ENCODE peak calls at places on chromosomes 1 and 21, in seven cellular contexts. L is transverse colon, F is fibroblast of mammary gland, I is suprapubic skin, U is brain microvascular endothelial cell, T is sigmoid colon, D is AG10803. Z is an unnamed sample.

GRCh38 chr21:46503922-46504539 is 45.3 kb downstream of the DIP2A start:
- DNase-seq in F (no peak), I (no peak), D (no peak), T (no peak), U (no peak), L (no peak), Z (no peak)

GRCh38 chr1:168867941-168868634 is 139.1 kb upstream of the DPT start:
- DNase-seq in I (no peak), L (no peak), D (no peak), T (no peak), U (no peak), F (no peak), Z (no peak)

GRCh38 chr1:151972533-151973270 is 21.0 kb downstream of the S100A10 start:
- DNase-seq in U (peak; percentile 79), L (peak; percentile 67), T (peak; percentile 70), F (peak; percentile 90), I (no peak), D (peak; percentile 85), Z (peak; percentile 96)

GRCh38 chr21:15022608-15023261 is 42.1 kb downstream of the NRIP1 start:
- DNase-seq in I (no peak), U (no peak), L (no peak), D (peak; percentile 33), F (no peak), T (no peak), Z (peak; percentile 32)

GRCh38 chr1:31944205-31945089 is 6.3 kb upstream of the PTP4A2 start:
- DNase-seq in F (peak; percentile 93), T (peak; percentile 95), D (peak; percentile 90), L (peak; percentile 96), U (peak; percentile 85), I (peak; percentile 94), Z (peak; percentile 98)

GRCh38 chr1:3702528-3702927 is 49.7 kb upstream of the CCDC27 start:
- DNase-seq in U (no peak), F (no peak), L (no peak), T (no peak), D (no peak), I (no peak), Z (no peak)

GRCh38 chr1:15680131-15680530 is 4.0 kb upstream of the PLEKHM2 start:
- DNase-seq in F (peak; percentile 89), L (no peak), U (peak; percentile 65), T (no peak), I (no peak), D (peak; percentile 82), Z (peak; percentile 64)

GRCh38 chr21:44866780-44867179 is 6.7 kb downstream of the PTTG1IP start:
- DNase-seq in I (no peak), U (peak; percentile 45), D (no peak), F (peak; percentile 76), L (no peak), T (no peak), Z (peak; percentile 49)

DNA sequence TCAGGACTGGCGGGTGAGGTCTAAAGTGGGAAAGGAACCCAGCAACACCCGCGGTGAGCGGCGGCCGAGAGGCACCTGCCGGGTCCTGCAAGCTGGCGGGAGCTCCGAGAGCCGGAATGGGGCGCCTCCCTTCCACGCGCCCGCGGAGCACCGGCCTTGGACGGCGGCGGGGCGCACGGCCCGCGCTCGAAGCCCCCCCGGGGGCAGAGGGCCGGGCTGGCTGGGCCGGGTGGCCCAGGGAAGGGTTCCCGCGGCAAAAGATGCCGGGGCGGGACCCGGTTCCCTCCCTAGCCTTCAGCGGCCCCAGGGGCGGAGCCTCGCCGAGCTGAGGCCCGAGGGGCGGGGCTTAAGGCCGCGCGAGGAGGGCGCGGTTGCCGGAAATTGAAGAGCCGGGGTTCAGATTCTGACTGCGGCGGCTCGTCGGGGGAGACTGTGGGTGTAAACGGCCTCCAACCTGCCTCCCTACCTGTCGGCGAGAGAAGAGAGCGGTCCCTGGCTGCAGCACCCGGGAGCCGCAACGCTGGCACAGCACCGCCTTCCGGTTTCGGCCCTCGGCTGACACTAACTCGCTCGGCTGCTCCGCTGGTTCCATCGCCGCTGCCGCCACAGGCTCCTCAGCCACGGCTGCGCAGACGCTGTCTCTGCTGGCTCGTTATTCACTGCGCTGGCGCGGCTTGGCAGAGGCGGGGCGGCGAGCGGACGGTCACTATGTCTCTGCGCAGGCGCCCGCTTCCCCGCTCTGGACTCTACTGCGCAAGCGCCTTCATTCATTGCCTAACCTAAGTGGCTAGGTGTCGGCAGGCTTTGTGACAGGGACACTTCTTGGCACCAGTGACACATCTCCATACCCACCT is at the start of gene RABIF:
- DNase-seq in U (peak; percentile 94), D (peak; percentile 93), T (peak; percentile 98), I (peak; percentile 97), L (peak; percentile 98), F (peak; percentile 85), Z (peak; percentile 93)
- TF ChIP-seq CTCF in U (peak; percentile 41), D (peak; percentile 29), T (no peak), I (no peak), L (no peak), F (no peak), Z (no peak)

DNA sequence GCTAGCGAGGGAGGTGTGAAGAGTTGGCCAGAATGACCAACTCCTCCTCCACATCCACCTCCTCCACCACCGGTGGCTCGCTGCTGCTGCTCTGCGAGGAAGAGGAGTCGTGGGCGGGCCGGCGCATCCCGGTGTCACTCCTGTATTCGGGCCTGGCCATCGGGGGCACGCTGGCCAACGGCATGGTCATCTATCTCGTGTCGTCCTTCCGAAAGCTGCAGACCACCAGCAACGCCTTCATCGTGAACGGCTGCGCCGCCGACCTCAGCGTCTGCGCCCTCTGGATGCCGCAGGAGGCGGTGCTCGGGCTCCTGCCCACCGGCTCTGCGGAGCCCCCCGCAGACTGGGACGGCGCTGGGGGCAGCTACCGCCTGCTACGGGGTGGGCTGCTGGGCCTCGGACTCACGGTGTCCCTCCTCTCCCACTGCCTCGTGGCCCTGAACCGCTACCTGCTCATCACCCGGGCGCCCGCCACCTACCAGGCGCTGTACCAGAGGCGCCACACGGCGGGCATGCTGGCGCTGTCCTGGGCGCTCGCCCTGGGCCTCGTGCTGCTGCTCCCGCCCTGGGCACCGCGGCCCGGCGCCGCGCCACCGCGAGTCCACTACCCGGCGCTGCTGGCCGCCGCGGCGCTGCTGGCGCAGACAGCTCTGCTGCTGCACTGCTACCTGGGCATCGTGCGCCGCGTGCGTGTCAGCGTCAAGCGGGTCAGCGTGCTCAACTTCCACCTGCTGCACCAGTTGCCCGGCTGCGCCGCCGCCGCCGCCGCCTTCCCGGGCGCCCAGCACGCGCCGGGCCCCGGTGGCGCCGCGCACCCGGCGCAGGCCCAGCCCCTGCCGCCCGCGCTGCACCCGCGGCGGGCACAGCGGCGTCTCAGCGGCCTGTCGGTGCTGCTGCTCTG is 1.2 kb downstream of the GPR88 start:
- DNase-seq in T (peak; percentile 69), U (no peak), I (peak; percentile 75), L (no peak), D (no peak), F (no peak), Z (no peak)
- TF ChIP-seq CTCF in T (no peak), U (peak; percentile 44), I (no peak), L (no peak), D (no peak), F (no peak), Z (peak; percentile 12)

DNA sequence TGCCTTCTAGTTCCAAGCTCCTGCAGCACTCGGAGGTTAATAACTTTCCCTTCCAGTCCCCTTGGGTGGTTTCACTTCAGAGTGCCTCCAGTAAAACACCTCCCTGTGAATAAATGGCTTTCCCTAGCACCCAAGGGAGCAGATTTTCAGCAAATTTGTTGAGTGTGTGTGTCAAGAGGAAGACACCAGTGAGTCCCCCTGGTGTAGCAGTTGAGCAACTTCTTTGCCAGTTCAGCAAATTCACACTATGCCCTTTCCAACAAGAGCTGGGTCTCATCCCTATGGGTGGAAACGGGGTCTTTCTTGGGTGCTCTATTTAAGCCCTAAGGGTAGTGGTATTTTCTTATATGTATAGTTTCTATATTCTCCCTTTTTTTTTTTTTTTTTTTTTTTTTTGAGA is 806 bp upstream of the AADACL4 start:
- DNase-seq in L (no peak), F (no peak), D (no peak), U (no peak), I (no peak), T (no peak), Z (no peak)
- TF ChIP-seq CTCF in L (no peak), F (no peak), D (no peak), U (no peak), I (no peak), T (no peak), Z (no peak)

GRCh38 chr1:5120559-5120958 is 466.1 kb downstream of the AJAP1 start:
- DNase-seq in L (no peak), I (no peak), F (no peak), D (no peak), T (no peak), U (no peak), Z (no peak)

GRCh38 chr1:5125208-5125607 is 470.8 kb downstream of the AJAP1 start:
- DNase-seq in D (no peak), U (no peak), I (no peak), T (no peak), L (no peak), F (no peak), Z (no peak)

GRCh38 chr1:5119496-5120234 is 465.3 kb downstream of the AJAP1 start:
- DNase-seq in L (no peak), D (no peak), F (no peak), T (no peak), U (no peak), I (no peak), Z (no peak)
- TF ChIP-seq CTCF in L (no peak), D (no peak), F (no peak), T (no peak), U (no peak), I (no peak), Z (no peak)

GRCh38 chr1:40360631-40361030 is 12.9 kb upstream of the SMAP2 start:
- DNase-seq in T (no peak), U (no peak), I (no peak), L (no peak), F (no peak), D (no peak), Z (no peak)

GRCh38 chr1:40362199-40362598 is 11.3 kb upstream of the SMAP2 start:
- DNase-seq in U (no peak), T (no peak), I (no peak), L (no peak), F (no peak), D (no peak), Z (no peak)

GRCh38 chr1:40361637-40362036 is 11.9 kb upstream of the SMAP2 start:
- DNase-seq in L (no peak), F (no peak), T (no peak), D (no peak), I (no peak), U (no peak), Z (no peak)

GRCh38 chr1:40362699-40363098 is 10.8 kb upstream of the SMAP2 start:
- DNase-seq in F (peak; percentile 71), U (peak; percentile 36), I (no peak), T (no peak), D (peak; percentile 46), L (no peak), Z (no peak)

GRCh38 chr1:40363721-40364120 is 9.8 kb upstream of the SMAP2 start:
- DNase-seq in D (no peak), I (no peak), T (no peak), F (no peak), U (no peak), L (no peak), Z (no peak)
- TF ChIP-seq CTCF in D (no peak), I (no peak), T (no peak), F (no peak), U (peak; percentile 26), L (no peak), Z (no peak)

Z was measured in fibroblast of villous mesenchyme.